ENCODE peak calls at places on chromosomes 11 and 22, in four cellular contexts. One of them, this sample, is unnamed.

GRCh38 chr22:30538280-30538679 is 8.3 kb downstream of the SEC14L6 start:
- DNase-seq in adrenal gland: no peak
- DNase-seq in ovary: no peak
- DNase-seq in tibial nerve: no peak
- DNase-seq in this sample: no peak

GRCh38 chr11:130131957-130132850 is 27.4 kb upstream of the ST14 start:
- DNase-seq in adrenal gland: peak; percentile 72
- DNase-seq in ovary: no peak
- DNase-seq in tibial nerve: no peak
- DNase-seq in this sample: peak; percentile 73

GRCh38 chr11:105738972-105739574 is 129.2 kb downstream of the GRIA4 start:
- DNase-seq in adrenal gland: no peak
- DNase-seq in ovary: no peak
- DNase-seq in tibial nerve: no peak
- DNase-seq in this sample: no peak

GRCh38 chr11:87036756-87037449 is 831 bp upstream of the TMEM135 start:
- DNase-seq in adrenal gland: no peak
- DNase-seq in ovary: no peak
- DNase-seq in tibial nerve: no peak
- DNase-seq in this sample: no peak

GRCh38 chr11:36123353-36124220 is 165.6 kb downstream of the COMMD9 start:
- DNase-seq in adrenal gland: no peak
- DNase-seq in ovary: peak; percentile 64
- DNase-seq in tibial nerve: no peak
- DNase-seq in this sample: no peak

GRCh38 chr22:48937032-48937639 is 890.5 kb downstream of the BRD1 start:
- DNase-seq in adrenal gland: no peak
- DNase-seq in ovary: no peak
- DNase-seq in tibial nerve: no peak
- DNase-seq in this sample: peak; percentile 34

GRCh38 chr11:117595440-117595839 is 201.6 kb downstream of the DSCAML1 start:
- DNase-seq in adrenal gland: no peak
- DNase-seq in ovary: no peak
- DNase-seq in tibial nerve: no peak
- DNase-seq in this sample: no peak

GRCh38 chr11:34601085-34601444 is 19.8 kb upstream of the EHF start:
- DNase-seq in adrenal gland: peak; percentile 31
- DNase-seq in ovary: no peak
- DNase-seq in tibial nerve: no peak
- DNase-seq in this sample: no peak

GRCh38 chr11:62716816-62717215 is 9.3 kb downstream of the GNG3 start:
- DNase-seq in adrenal gland: no peak
- DNase-seq in ovary: no peak
- DNase-seq in tibial nerve: no peak
- DNase-seq in this sample: no peak

DNA sequence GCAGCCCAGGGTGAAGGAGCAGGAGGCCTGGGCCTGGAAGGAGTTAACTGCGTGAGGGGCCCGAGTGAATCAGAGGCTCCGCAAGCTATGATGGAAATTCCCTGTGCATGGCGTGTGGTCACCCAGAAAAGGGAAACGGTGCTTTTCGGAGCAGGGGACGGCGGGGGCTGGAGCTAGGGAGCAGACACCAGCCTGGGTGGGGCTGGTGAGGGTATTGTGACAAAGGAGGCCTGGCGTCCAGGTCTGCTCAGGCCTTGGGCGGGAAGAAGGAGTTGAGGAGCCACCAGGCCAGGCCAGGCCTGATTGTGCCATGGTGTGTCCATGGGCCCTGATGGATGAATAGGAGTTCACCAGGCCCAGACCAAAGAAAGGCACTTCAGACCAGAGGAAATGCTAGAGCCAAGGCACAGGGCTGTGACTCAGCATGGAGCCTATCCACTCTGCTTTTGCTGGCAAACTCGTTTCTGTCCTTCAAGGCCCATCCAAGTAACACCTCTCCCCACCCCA is 12.8 kb upstream of the SPI1 start:
- DNase-seq in adrenal gland: no peak
- DNase-seq in ovary: no peak
- DNase-seq in tibial nerve: no peak
- DNase-seq in this sample: peak; percentile 68
- H3K27ac ChIP-seq in adrenal gland: peak overlapping the region; percentile 61
- H3K27ac ChIP-seq in ovary: no peak overlapping the region
- H3K27ac ChIP-seq in tibial nerve: peak overlapping the region; percentile 55
- H3K27ac ChIP-seq in this sample: no peak overlapping the region

GRCh38 chr11:102580185-102580951 is 44.8 kb downstream of the MMP20 start:
- DNase-seq in adrenal gland: no peak
- DNase-seq in ovary: no peak
- DNase-seq in tibial nerve: no peak
- DNase-seq in this sample: no peak
- TF ChIP-seq CTCF in adrenal gland: no peak
- TF ChIP-seq CTCF in ovary: no peak
- TF ChIP-seq CTCF in tibial nerve: no peak
- TF ChIP-seq CTCF in this sample: no peak

GRCh38 chr11:827861-828167 is at the start of gene CRACR2B:
- DNase-seq in adrenal gland: no peak
- DNase-seq in ovary: no peak
- DNase-seq in tibial nerve: no peak
- DNase-seq in this sample: no peak
- H3K27ac ChIP-seq in adrenal gland: peak within 1 kb of the TSS; percentile 43
- H3K27ac ChIP-seq in ovary: no peak within 1 kb of the TSS
- H3K27ac ChIP-seq in tibial nerve: peak within 1 kb of the TSS; percentile 65
- H3K27ac ChIP-seq in this sample: peak within 1 kb of the TSS; percentile 82

GRCh38 chr11:96713301-96713700 is 323.5 kb downstream of the JRKL start:
- DNase-seq in adrenal gland: no peak
- DNase-seq in ovary: no peak
- DNase-seq in tibial nerve: no peak
- DNase-seq in this sample: no peak

GRCh38 chr11:96714689-96715088 is 324.9 kb downstream of the JRKL start:
- DNase-seq in adrenal gland: no peak
- DNase-seq in ovary: no peak
- DNase-seq in tibial nerve: no peak
- DNase-seq in this sample: no peak

GRCh38 chr11:96715208-96715607 is 325.4 kb downstream of the JRKL start:
- DNase-seq in adrenal gland: no peak
- DNase-seq in ovary: no peak
- DNase-seq in tibial nerve: no peak
- DNase-seq in this sample: no peak
- TF ChIP-seq CTCF in adrenal gland: no peak
- TF ChIP-seq CTCF in ovary: no peak
- TF ChIP-seq CTCF in tibial nerve: no peak
- TF ChIP-seq CTCF in this sample: no peak

GRCh38 chr11:122116591-122116990 is 576 bp upstream of the BLID start:
- DNase-seq in adrenal gland: no peak
- DNase-seq in ovary: no peak
- DNase-seq in tibial nerve: no peak
- DNase-seq in this sample: no peak

GRCh38 chr11:122120096-122120495 is 4.1 kb upstream of the BLID start:
- DNase-seq in adrenal gland: no peak
- DNase-seq in ovary: no peak
- DNase-seq in tibial nerve: no peak
- DNase-seq in this sample: no peak

GRCh38 chr11:122113836-122114235 is 2.2 kb downstream of the BLID start:
- DNase-seq in adrenal gland: no peak
- DNase-seq in ovary: no peak
- DNase-seq in tibial nerve: no peak
- DNase-seq in this sample: no peak

GRCh38 chr11:122114976-122115375 is 1.0 kb downstream of the BLID start:
- DNase-seq in adrenal gland: no peak
- DNase-seq in ovary: no peak
- DNase-seq in tibial nerve: no peak
- DNase-seq in this sample: no peak

DNA sequence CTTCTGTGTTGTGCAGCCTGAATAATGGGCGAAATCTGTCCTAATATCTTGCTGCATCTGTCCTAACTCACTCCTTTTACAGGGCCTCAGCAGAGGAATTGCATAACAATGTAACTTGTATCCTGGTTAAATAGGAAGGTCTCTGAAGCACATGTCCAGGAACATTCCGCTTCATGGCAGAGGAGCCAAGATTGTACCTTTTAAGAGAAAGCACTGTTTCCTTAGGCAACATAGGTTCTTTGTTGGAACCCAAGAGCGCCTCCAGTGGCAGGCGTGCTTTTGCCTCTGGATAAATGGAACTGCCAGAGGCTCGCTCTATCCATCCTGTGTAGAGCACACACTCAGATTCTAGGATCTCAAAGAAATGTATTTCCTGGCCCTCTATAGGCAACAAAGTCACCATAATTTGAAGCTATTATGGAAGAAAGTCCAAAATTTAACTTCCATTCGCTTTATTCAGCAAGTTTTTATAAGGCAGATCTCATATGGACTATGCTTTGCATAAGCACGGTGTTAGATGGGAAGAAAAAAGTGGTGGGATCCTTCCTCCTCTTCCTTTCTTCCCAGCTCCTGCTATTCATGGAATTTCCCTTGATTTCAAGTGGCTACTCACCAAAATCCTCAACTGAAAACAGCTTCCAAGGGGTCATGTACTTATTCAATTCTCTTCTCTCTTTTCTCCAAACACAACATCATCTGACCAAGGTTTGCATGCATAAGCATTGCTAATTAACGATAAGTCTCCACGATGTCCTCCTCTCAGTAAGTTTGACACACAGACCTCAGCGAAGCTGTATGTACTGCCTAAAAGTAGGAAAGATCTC is at the start of gene BLID:
- DNase-seq in adrenal gland: peak; percentile 35
- DNase-seq in ovary: no peak
- DNase-seq in tibial nerve: peak; percentile 42
- DNase-seq in this sample: no peak
- H3K27ac ChIP-seq in adrenal gland: no peak within 1 kb of the TSS
- H3K27ac ChIP-seq in ovary: no peak within 1 kb of the TSS
- H3K27ac ChIP-seq in tibial nerve: peak within 1 kb of the TSS; percentile 86
- H3K27ac ChIP-seq in this sample: no peak within 1 kb of the TSS

GRCh38 chr11:116193321-116194114 is 579.3 kb downstream of the BUD13 start:
- DNase-seq in adrenal gland: no peak
- DNase-seq in ovary: peak; percentile 21
- DNase-seq in tibial nerve: no peak
- DNase-seq in this sample: no peak
- TF ChIP-seq CTCF in adrenal gland: peak; percentile 32
- TF ChIP-seq CTCF in ovary: no peak
- TF ChIP-seq CTCF in tibial nerve: peak; percentile 11
- TF ChIP-seq CTCF in this sample: peak; percentile 24

DNA sequence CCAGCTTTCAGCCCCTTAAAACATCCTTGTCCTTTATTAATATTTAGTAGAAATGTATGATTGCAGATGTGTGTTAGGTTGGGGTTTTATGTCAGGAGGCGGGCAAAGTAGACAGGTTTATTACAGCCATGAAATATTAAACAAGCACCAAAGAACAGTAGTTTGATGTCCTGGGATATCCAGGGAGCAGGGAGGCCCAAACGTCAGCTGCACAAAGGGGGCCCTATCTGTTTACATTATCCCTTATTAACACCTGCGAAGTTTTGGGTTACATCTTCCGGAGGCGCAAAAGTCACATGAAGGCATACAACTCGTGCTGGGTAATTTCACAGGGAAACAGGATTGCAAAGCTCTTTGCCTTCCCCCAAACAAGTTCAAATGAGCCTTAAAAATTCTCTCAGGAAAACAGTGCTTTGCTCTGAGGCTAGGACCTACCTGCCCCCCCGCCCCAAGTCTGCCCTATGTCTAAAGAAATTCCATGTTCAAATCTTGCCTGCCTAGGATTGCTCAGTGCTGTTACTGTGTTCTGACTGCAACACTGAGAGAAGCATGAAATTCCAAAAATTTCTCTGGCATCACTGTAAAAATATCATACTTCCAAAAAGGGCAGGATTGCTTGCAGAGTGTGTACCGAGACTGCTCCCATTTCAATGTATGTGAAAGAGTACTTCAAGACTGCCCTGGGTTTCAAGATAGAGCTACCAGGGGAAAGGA is 8.9 kb downstream of the MN1 start:
- DNase-seq in adrenal gland: no peak
- DNase-seq in ovary: no peak
- DNase-seq in tibial nerve: no peak
- DNase-seq in this sample: no peak
- H3K27ac ChIP-seq in adrenal gland: no peak overlapping the region
- H3K27ac ChIP-seq in ovary: no peak overlapping the region
- H3K27ac ChIP-seq in tibial nerve: no peak overlapping the region
- H3K27ac ChIP-seq in this sample: peak overlapping the region; percentile 71

GRCh38 chr11:1765871-1766718 is 2.4 kb upstream of the CTSD start:
- DNase-seq in adrenal gland: peak; percentile 39
- DNase-seq in ovary: peak; percentile 19
- DNase-seq in tibial nerve: no peak
- DNase-seq in this sample: no peak
- TF ChIP-seq CTCF in adrenal gland: no peak
- TF ChIP-seq CTCF in ovary: no peak
- TF ChIP-seq CTCF in tibial nerve: no peak
- TF ChIP-seq CTCF in this sample: no peak